ENCODE peak calls at places on chromosomes 3 and 15, in four cellular contexts. X is HTR-8/SVneo, V is T-helper 17 cell, K is NCI-H345. M is an unnamed sample.

GRCh38 chr3:153166206-153166605 is 4.2 kb downstream of the RAP2B start:
- DNase-seq in X (no peak), V (no peak), K (no peak), M (no peak)

GRCh38 chr3:63845215-63845614 is 18.4 kb downstream of the THOC7 start:
- DNase-seq in X (no peak), V (no peak), K (no peak), M (no peak)

GRCh38 chr3:61841111-61841845 is 279.9 kb downstream of the PTPRG start:
- DNase-seq in X (no peak), V (no peak), K (no peak), M (no peak)

GRCh38 chr3:72767927-72768880 is 80.0 kb downstream of the SHQ1 start:
- DNase-seq in X (no peak), V (no peak), K (no peak), M (no peak)

GRCh38 chr3:184663756-184664155 is 48.1 kb downstream of the MAGEF1 start:
- DNase-seq in X (no peak), V (no peak), K (peak), M (no peak)

GRCh38 chr15:87752250-87752951 is 504.1 kb downstream of the NTRK3 start:
- DNase-seq in X (peak), V (no peak), K (peak), M (peak)

GRCh38 chr15:50633653-50634052 is 52.9 kb downstream of the TRPM7 start:
- DNase-seq in X (no peak), V (no peak), K (no peak), M (no peak)

GRCh38 chr15:25233766-25234350 is 205.0 kb downstream of the UBE3A start:
- DNase-seq in X (no peak), V (no peak), K (no peak), M (no peak)

GRCh38 chr3:51311055-51311454 is 74.0 kb upstream of the MANF start:
- DNase-seq in X (peak), V (no peak), K (peak), M (peak)

GRCh38 chr3:196997311-196997710 is 28.7 kb upstream of the PIGZ start:
- DNase-seq in X (no peak), V (no peak), K (no peak), M (no peak)

GRCh38 chr3:100956276-100956675 is 36.9 kb downstream of the ABI3BP start:
- DNase-seq in X (no peak), V (no peak), K (no peak), M (no peak)

M was measured in NCI-H526.